ENCODE peak calls at places on chromosome 3, in ten cellular contexts. K, Q, A, F, L, H, J, M, W and T are unnamed samples.
A peak's percentile ranks its signal among the peaks of the same experiment; 100 is the strongest.

GRCh38 chr3:124429129-124429815 is 301.0 kb upstream of the UMPS start:
- DNase-seq in K (no peak), Q (no peak), A (no peak), F (no peak), L (no peak), H (peak; percentile 60), J (no peak), M (no peak), W (no peak), T (peak; percentile 7)

GRCh38 chr3:12719984-12720656 is 38.9 kb downstream of the TMEM40 start:
- DNase-seq in K (peak; percentile 62), Q (peak; percentile 71), A (peak; percentile 87), F (peak; percentile 73), L (peak; percentile 84), H (peak; percentile 93), J (no peak), M (peak; percentile 75), W (peak; percentile 89), T (peak; percentile 63)

GRCh38 chr3:24199775-24200247 is 254.7 kb downstream of the NR1D2 start:
- DNase-seq in K (peak; percentile 25), Q (no peak), A (no peak), F (no peak), L (no peak), H (no peak), J (no peak), M (no peak), W (no peak), T (no peak)

GRCh38 chr3:196144383-196145105 is 62.7 kb upstream of the TFRC start:
- DNase-seq in K (no peak), Q (no peak), A (no peak), F (no peak), L (no peak), H (peak; percentile 45), J (no peak), M (no peak), W (no peak), T (no peak)

GRCh38 chr3:139797724-139798343 is 120.1 kb upstream of the NMNAT3 start:
- DNase-seq in K (no peak), Q (peak; percentile 47), A (peak; percentile 30), F (no peak), L (peak; percentile 37), H (peak; percentile 54), J (no peak), M (no peak), W (peak; percentile 37), T (no peak)

GRCh38 chr3:126353694-126354321 is 3.4 kb downstream of the KLF15 start:
- DNase-seq in K (no peak), Q (no peak), A (no peak), F (no peak), L (peak; percentile 53), H (no peak), J (no peak), M (peak; percentile 89), W (no peak), T (no peak)

GRCh38 chr3:105293441-105293840 is 73.3 kb upstream of the ALCAM start:
- DNase-seq in K (no peak), Q (no peak), A (no peak), F (no peak), L (no peak), H (no peak), J (no peak), M (no peak), W (no peak), T (no peak)

GRCh38 chr3:112739252-112739945 is 98.5 kb upstream of the CCDC80 start:
- DNase-seq in K (no peak), Q (no peak), A (no peak), F (no peak), L (no peak), H (no peak), J (no peak), M (no peak), W (no peak), T (no peak)

GRCh38 chr3:109195812-109196211 is 59.3 kb downstream of the C3orf85 start:
- DNase-seq in K (no peak), Q (no peak), A (no peak), F (no peak), L (no peak), H (peak; percentile 11), J (no peak), M (no peak), W (no peak), T (no peak)

GRCh38 chr3:94269763-94270162 is 206.9 kb downstream of the NSUN3 start:
- DNase-seq in K (no peak), Q (no peak), A (no peak), F (no peak), L (no peak), H (no peak), J (no peak), M (no peak), W (no peak), T (no peak)

GRCh38 chr3:193590088-193590856 is 2.7 kb upstream of the OPA1 start:
- DNase-seq in K (no peak), Q (no peak), A (peak; percentile 50), F (no peak), L (no peak), H (peak; percentile 61), J (no peak), M (no peak), W (no peak), T (no peak)

GRCh38 chr3:11601446-11602241 is 42.1 kb downstream of the VGLL4 start:
- DNase-seq in K (no peak), Q (no peak), A (no peak), F (no peak), L (no peak), H (peak; percentile 71), J (peak; percentile 47), M (no peak), W (peak; percentile 75), T (peak; percentile 46)
- H3K4me1 ChIP-seq in K (no peaks in the 10 kb centered on the region), Q (peaks cover 10% of the 10 kb centered on the region), A (peaks cover 8% of the 10 kb centered on the region), F (peaks cover 7% of the 10 kb centered on the region), L (peaks cover 36% of the 10 kb centered on the region), H (peaks cover 37% of the 10 kb centered on the region), J (peaks cover 14% of the 10 kb centered on the region), M (peaks cover 2% of the 10 kb centered on the region), W (peaks cover 71% of the 10 kb centered on the region), T (peaks cover 17% of the 10 kb centered on the region)

DNA sequence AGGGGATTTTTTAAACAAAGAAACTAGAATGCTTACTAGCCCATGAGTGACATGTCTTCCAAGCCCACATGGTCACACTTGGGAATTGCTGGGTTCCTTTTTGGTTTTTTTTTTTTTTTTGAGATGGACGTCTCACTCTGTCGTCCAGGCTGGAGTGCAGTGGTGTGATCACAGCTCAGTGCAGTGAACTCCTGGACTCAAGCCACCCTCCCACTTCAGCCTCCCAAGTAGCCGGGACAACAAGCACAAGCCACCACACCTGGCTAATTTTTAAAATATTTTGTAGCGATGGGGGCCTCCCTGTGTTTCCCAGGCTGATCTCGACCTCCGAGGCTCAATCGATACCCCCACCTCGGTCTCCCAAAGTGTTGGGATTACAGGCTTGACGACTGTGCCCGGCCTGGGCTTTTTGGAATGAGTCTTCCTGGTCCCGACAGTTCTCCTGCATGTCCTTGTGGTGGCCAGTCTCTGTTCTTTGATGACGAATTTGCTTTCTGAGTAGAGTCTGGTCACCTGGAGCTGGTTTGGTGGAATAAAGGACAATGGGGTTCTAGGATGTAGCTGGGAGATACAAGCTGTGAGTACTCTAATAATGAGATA is 202.4 kb downstream of the XXYLT1 start:
- DNase-seq in K (no peak), Q (peak; percentile 70), A (no peak), F (no peak), L (peak; percentile 3), H (no peak), J (no peak), M (no peak), W (no peak), T (no peak)
- H3K4me3 ChIP-seq in K (no peak overlapping the region), Q (no peak overlapping the region), A (no peak overlapping the region), F (no peak overlapping the region), L (no peak overlapping the region), H (no peak overlapping the region), J (no peak overlapping the region), M (no peak overlapping the region), W (no peak overlapping the region), T (no peak overlapping the region)

GRCh38 chr3:120171134-120171863 is 77.1 kb upstream of the GSK3B start:
- DNase-seq in K (no peak), Q (peak; percentile 9), A (no peak), F (no peak), L (no peak), H (peak; percentile 64), J (no peak), M (no peak), W (no peak), T (no peak)

GRCh38 chr3:120168611-120169010 is 74.4 kb upstream of the GSK3B start:
- DNase-seq in K (no peak), Q (no peak), A (no peak), F (no peak), L (no peak), H (no peak), J (no peak), M (no peak), W (no peak), T (no peak)

GRCh38 chr3:120172070-120172469 is 77.8 kb upstream of the GSK3B start:
- DNase-seq in K (no peak), Q (peak; percentile 25), A (no peak), F (no peak), L (no peak), H (peak; percentile 40), J (no peak), M (no peak), W (no peak), T (no peak)

GRCh38 chr3:120169407-120169806 is 75.2 kb upstream of the GSK3B start:
- DNase-seq in K (no peak), Q (no peak), A (no peak), F (no peak), L (no peak), H (no peak), J (no peak), M (no peak), W (no peak), T (no peak)

DNA sequence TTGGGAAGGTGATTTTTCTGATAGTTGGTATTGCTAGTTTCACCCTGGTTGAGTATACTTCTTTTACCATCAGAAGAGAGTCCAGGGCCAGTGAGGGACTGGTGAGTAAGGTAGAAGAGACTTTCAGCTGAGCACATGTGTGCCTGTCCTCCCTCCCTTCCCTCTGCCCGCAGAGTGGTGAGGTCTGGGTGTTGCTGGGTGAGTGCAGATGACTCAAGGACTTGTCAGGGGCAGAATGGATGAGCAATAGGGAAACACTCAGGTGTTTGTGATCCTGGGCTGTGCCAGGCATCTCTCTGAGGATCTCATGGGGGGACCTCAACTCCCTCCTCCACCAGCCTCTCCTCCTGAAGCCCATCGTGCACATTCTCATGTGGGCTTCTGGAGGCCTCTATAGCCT is 76.0 kb upstream of the GSK3B start:
- DNase-seq in K (no peak), Q (no peak), A (no peak), F (no peak), L (no peak), H (peak; percentile 43), J (no peak), M (no peak), W (no peak), T (no peak)
- TF ChIP-seq CTCF in K (no peak), Q (no peak), A (no peak), F (no peak), L (no peak), H (no peak), J (no peak), M (no peak), W (no peak), T (no peak)

DNA sequence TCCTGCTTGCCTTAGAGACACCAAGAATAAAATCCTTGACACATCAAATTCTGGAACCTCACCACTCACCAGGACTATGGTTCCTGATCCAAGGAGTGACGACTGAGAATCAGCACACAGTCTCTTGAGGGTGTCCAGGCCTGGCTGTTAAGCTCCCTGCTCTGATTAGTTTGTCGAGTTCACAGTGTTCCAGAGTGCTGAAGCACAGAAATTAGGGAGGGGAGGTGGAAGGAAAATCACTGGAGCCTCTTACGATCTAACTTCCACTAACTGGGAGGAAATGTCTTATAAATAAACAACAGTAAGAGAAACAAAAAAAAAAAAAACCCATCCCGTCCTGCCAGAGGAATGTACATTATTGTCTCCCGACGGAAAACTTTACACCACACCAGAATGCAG is 330.2 kb downstream of the TIGIT start:
- DNase-seq in K (peak; percentile 9), Q (peak; percentile 77), A (no peak), F (no peak), L (peak; percentile 24), H (peak; percentile 77), J (no peak), M (no peak), W (peak; percentile 70), T (no peak)
- H3K4me1 ChIP-seq in K (peaks cover 20% of the 10 kb centered on the region), Q (peaks cover 34% of the 10 kb centered on the region), A (no peaks in the 10 kb centered on the region), F (no peaks in the 10 kb centered on the region), L (peaks cover 20% of the 10 kb centered on the region), H (peaks cover 13% of the 10 kb centered on the region), J (no peaks in the 10 kb centered on the region), M (peaks cover 39% of the 10 kb centered on the region), W (peaks cover 49% of the 10 kb centered on the region), T (peaks cover 2% of the 10 kb centered on the region)